ENCODE peak calls at places on chromosomes 11 and 22, in five cellular contexts. One of them, this sample, is unnamed.

GRCh38 chr22:40236131-40236665 is 58.5 kb downstream of the TNRC6B start:
- DNase-seq in astrocyte of the spinal cord: no peak
- DNase-seq in neural progenitor cell: no peak
- DNase-seq in fibroblast of lung: no peak
- DNase-seq in lower leg skin: no peak
- DNase-seq in this sample: no peak

GRCh38 chr11:12629601-12630313 is 44.5 kb upstream of the TEAD1 start:
- DNase-seq in astrocyte of the spinal cord: peak
- DNase-seq in neural progenitor cell: no peak
- DNase-seq in fibroblast of lung: peak
- DNase-seq in lower leg skin: no peak
- DNase-seq in this sample: no peak

GRCh38 chr11:10413268-10413667 is 41.8 kb upstream of the AMPD3 start:
- DNase-seq in astrocyte of the spinal cord: no peak
- DNase-seq in neural progenitor cell: no peak
- DNase-seq in fibroblast of lung: peak
- DNase-seq in lower leg skin: peak
- DNase-seq in this sample: no peak

GRCh38 chr11:129639300-129639699 is 176.3 kb upstream of the TMEM45B start:
- DNase-seq in astrocyte of the spinal cord: peak
- DNase-seq in neural progenitor cell: no peak
- DNase-seq in fibroblast of lung: peak
- DNase-seq in lower leg skin: no peak
- DNase-seq in this sample: peak

GRCh38 chr11:95429376-95429907 is 198.4 kb upstream of the SESN3 start:
- DNase-seq in astrocyte of the spinal cord: no peak
- DNase-seq in neural progenitor cell: no peak
- DNase-seq in fibroblast of lung: no peak
- DNase-seq in lower leg skin: no peak
- DNase-seq in this sample: no peak

GRCh38 chr22:49960967-49961600 is 512 bp downstream of the PIM3 start:
- DNase-seq in astrocyte of the spinal cord: peak
- DNase-seq in neural progenitor cell: peak
- DNase-seq in fibroblast of lung: no peak
- DNase-seq in lower leg skin: peak
- DNase-seq in this sample: no peak

GRCh38 chr11:77407613-77408012 is 66.3 kb downstream of the PAK1 start:
- DNase-seq in astrocyte of the spinal cord: peak
- DNase-seq in neural progenitor cell: no peak
- DNase-seq in fibroblast of lung: peak
- DNase-seq in lower leg skin: no peak
- DNase-seq in this sample: peak

GRCh38 chr11:60003729-60004128 is 13.3 kb upstream of the OOSP4B start:
- DNase-seq in astrocyte of the spinal cord: no peak
- DNase-seq in neural progenitor cell: no peak
- DNase-seq in fibroblast of lung: no peak
- DNase-seq in lower leg skin: no peak
- DNase-seq in this sample: no peak

GRCh38 chr22:39960791-39961746 is 872 bp downstream of the TMA7B start:
- DNase-seq in astrocyte of the spinal cord: peak
- DNase-seq in neural progenitor cell: no peak
- DNase-seq in fibroblast of lung: peak
- DNase-seq in lower leg skin: no peak
- DNase-seq in this sample: peak

GRCh38 chr11:122028561-122028960 is 87.5 kb downstream of the BLID start:
- DNase-seq in astrocyte of the spinal cord: no peak
- DNase-seq in neural progenitor cell: no peak
- DNase-seq in fibroblast of lung: no peak
- DNase-seq in lower leg skin: no peak
- DNase-seq in this sample: no peak

GRCh38 chr11:29527391-29527936 is 489.4 kb downstream of the KCNA4 start:
- DNase-seq in astrocyte of the spinal cord: peak
- DNase-seq in neural progenitor cell: peak
- DNase-seq in fibroblast of lung: peak
- DNase-seq in lower leg skin: no peak
- DNase-seq in this sample: peak

DNA sequence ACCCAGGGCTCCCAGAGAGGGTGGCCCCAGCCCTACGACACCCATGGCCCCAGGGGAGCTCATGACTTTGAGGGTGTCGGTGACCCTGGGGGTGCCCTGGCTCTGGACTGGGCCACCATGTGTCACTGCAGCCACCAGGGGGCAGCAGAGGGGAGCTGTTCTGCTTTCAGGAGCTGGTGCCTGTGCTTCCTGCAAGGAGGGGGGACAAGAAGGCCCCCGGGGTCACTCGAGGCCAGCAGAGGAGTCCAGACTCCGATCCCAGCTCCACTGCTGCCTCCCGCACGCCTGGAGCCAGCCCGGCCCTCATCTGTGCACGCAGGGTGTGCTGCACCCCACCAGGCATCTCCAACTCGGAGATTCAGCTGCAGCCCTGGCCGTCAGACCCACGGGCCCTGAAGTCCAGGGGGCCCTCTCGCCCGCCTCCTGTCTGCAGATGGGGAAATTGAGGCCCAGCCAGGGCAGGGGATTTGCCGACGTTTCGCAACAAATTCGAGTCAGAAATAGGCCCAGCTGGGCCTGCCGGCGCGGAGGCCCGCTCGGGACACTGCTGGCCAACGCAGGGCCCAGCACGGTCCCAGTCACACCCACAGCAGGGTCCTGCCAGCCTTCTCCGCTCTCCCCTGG is 29.5 kb upstream of the WNT7B start:
- DNase-seq in astrocyte of the spinal cord: peak
- DNase-seq in neural progenitor cell: peak
- DNase-seq in fibroblast of lung: peak
- DNase-seq in lower leg skin: peak
- DNase-seq in this sample: peak
- H3K4me3 ChIP-seq in astrocyte of the spinal cord: peak
- H3K4me3 ChIP-seq in neural progenitor cell: no peak
- H3K4me3 ChIP-seq in fibroblast of lung: no peak
- H3K4me3 ChIP-seq in lower leg skin: no peak
- H3K4me3 ChIP-seq in this sample: peak

DNA sequence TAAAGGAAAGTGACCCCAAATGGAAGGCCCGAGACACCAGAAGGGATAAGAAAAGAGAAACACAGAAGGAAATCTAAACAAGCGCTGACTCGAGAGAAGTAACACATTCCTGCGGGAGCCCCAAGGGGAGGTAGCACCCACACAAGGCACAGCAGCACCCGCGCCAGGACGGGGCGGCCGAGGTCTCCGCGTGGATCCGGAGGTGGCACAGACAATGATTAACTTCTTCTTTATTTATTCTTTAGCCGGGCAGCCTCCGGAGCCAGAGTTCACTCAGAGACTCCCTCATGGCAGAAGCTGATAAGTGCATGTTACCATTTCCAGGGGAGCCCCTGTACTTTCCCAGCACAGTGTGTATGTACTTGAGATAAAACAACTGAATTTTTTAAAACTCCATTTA is 5.1 kb downstream of the TOLLIP start:
- DNase-seq in astrocyte of the spinal cord: no peak
- DNase-seq in neural progenitor cell: no peak
- DNase-seq in fibroblast of lung: no peak
- DNase-seq in lower leg skin: peak
- DNase-seq in this sample: no peak
- H3K4me3 ChIP-seq in astrocyte of the spinal cord: no peak
- H3K4me3 ChIP-seq in neural progenitor cell: no peak
- H3K4me3 ChIP-seq in fibroblast of lung: no peak
- H3K4me3 ChIP-seq in lower leg skin: no peak
- H3K4me3 ChIP-seq in this sample: no peak

DNA sequence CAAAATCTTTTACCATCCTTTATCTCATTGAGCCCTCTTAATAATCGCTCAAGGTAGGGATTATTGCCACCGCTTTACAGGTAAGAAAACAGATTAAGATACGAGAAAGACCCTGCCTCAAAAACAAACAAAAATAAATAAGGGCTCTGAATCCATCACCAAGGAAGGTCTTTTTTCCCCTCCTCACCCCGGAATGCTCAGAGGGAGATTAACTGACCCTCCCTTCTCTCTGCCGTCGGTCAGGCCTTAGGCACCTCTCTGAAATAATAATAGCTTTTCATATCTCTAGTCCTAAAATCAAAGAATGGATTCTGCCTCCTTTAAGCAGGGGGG is 620 bp upstream of the ATG2A start:
- DNase-seq in astrocyte of the spinal cord: no peak
- DNase-seq in neural progenitor cell: peak
- DNase-seq in fibroblast of lung: no peak
- DNase-seq in lower leg skin: no peak
- DNase-seq in this sample: no peak
- H3K4me3 ChIP-seq in astrocyte of the spinal cord: peak
- H3K4me3 ChIP-seq in neural progenitor cell: peak
- H3K4me3 ChIP-seq in fibroblast of lung: peak
- H3K4me3 ChIP-seq in lower leg skin: no peak
- H3K4me3 ChIP-seq in this sample: peak

DNA sequence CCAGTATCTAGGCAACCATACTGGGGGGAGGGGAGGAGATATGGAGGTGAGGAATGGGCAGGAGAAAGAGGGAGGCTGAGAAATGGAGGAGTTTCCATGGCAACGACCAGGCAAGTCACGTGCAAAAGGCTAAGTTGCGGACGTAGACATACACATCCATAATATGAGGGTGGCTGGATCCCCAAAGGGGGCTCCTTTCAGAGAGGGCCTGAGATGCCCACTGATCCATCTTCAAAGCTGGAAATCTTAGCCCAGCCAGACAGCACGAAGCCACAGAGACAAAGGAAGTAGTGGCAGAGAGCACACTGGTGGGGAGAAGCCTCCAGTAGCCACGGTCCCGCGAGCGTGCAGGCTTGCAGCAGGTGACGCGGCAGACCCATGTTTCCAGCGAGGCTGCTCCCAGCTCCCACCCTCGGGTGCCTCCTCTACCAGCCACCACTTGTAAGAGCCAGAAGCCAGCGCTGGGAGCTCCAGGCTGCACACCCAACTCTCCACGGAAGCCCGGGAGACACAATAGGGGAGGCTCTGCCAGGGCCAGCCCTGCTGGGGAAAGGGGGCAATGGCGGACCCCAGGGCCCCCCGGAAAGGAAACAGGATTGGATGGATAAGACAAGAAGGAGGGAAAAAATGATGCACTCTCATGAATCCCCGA is 935 bp downstream of the FXYD6 start:
- DNase-seq in astrocyte of the spinal cord: no peak
- DNase-seq in neural progenitor cell: peak
- DNase-seq in fibroblast of lung: no peak
- DNase-seq in lower leg skin: peak
- DNase-seq in this sample: no peak
- H3K4me3 ChIP-seq in astrocyte of the spinal cord: peak
- H3K4me3 ChIP-seq in neural progenitor cell: peak
- H3K4me3 ChIP-seq in fibroblast of lung: peak
- H3K4me3 ChIP-seq in lower leg skin: no peak
- H3K4me3 ChIP-seq in this sample: peak

DNA sequence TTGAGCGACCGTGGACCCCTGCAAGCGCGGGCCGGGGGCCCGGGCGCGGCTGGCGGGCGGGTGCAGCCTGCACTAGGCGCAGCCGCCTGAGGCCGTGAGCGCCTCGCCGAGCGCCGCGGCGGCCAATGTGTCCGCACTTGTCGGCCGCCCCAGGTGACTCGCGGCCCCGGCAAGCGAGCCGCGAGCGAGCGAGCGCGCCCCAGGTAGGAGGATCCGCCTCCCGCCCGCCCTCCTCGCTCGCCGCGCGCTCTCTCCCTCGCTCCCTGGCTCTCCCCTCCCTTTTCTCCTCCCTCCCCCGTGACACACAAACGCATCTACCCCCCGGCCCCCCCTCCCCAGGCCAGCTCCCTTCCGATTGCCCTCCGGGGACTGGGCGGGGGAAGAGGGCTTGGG is at the start of gene WNT7B:
- DNase-seq in astrocyte of the spinal cord: no peak
- DNase-seq in neural progenitor cell: peak
- DNase-seq in fibroblast of lung: no peak
- DNase-seq in lower leg skin: no peak
- DNase-seq in this sample: no peak
- H3K4me3 ChIP-seq in astrocyte of the spinal cord: peak
- H3K4me3 ChIP-seq in neural progenitor cell: peak
- H3K4me3 ChIP-seq in fibroblast of lung: no peak
- H3K4me3 ChIP-seq in lower leg skin: peak
- H3K4me3 ChIP-seq in this sample: peak

GRCh38 chr11:8033312-8033715 is 46.2 kb downstream of the EIF3F start:
- DNase-seq in astrocyte of the spinal cord: peak
- DNase-seq in neural progenitor cell: peak
- DNase-seq in fibroblast of lung: peak
- DNase-seq in lower leg skin: peak
- DNase-seq in this sample: peak
- H3K4me3 ChIP-seq in astrocyte of the spinal cord: no peak
- H3K4me3 ChIP-seq in neural progenitor cell: no peak
- H3K4me3 ChIP-seq in fibroblast of lung: no peak
- H3K4me3 ChIP-seq in lower leg skin: no peak
- H3K4me3 ChIP-seq in this sample: no peak

This sample was measured in astrocyte of the cerebellum.